ENCODE peak calls at places on chromosomes 5 and 9, in seven cellular contexts. S is AG04449, V is upper lobe of right lung, G is mammary epithelial cell, A is astrocyte of the cerebellum, W is fibroblast of lung, O is astrocyte. Q is an unnamed sample.

GRCh38 chr9:125648294-125648693 is 58.7 kb downstream of the MAPKAP1 start:
- DNase-seq in V (no peak), A (no peak), O (no peak), S (no peak), G (no peak), W (no peak), Q (no peak)

GRCh38 chr5:57172466-57172961 is 1.3 kb upstream of the GPBP1 start:
- DNase-seq in O (no peak), V (no peak), G (peak; percentile 24), A (no peak), W (peak; percentile 43), S (no peak), Q (no peak)

GRCh38 chr5:141882594-141883183 is 4.5 kb upstream of the PCDH1 start:
- DNase-seq in O (no peak), S (no peak), A (no peak), V (no peak), G (no peak), W (no peak), Q (no peak)

GRCh38 chr9:89137548-89138462 is 40.8 kb downstream of the SHC3 start:
- DNase-seq in V (no peak), S (peak; percentile 61), W (peak; percentile 96), A (peak; percentile 96), O (peak; percentile 95), G (peak; percentile 90), Q (peak; percentile 83)

GRCh38 chr5:135488727-135489465 is 36.7 kb upstream of the TIFAB start:
- DNase-seq in V (no peak), G (peak; percentile 57), A (peak; percentile 12), S (no peak), O (peak; percentile 62), W (peak; percentile 75), Q (no peak)

GRCh38 chr5:81963544-81963943 is 8.3 kb upstream of the ATG10 start:
- DNase-seq in G (no peak), A (no peak), O (no peak), V (no peak), S (no peak), W (no peak), Q (no peak)

GRCh38 chr5:169547508-169547907 is 36.1 kb upstream of the SPDL1 start:
- DNase-seq in A (no peak), V (no peak), S (no peak), W (peak; percentile 12), O (no peak), G (no peak), Q (no peak)

GRCh38 chr9:126093771-126094170 is 232.9 kb upstream of the MVB12B start:
- DNase-seq in G (no peak), V (no peak), W (no peak), A (no peak), O (no peak), S (no peak), Q (no peak)

GRCh38 chr5:150759334-150759583 is 442 bp upstream of the DCTN4 start:
- DNase-seq in W (no peak), S (no peak), V (no peak), G (no peak), A (no peak), O (no peak), Q (no peak)
- H3K4me3 ChIP-seq in W (peak overlapping the region; percentile 70), S (peak overlapping the region; percentile 84), V (peak overlapping the region; percentile 76), G (peak overlapping the region; percentile 74), A (peak overlapping the region; percentile 65), O (peak overlapping the region; percentile 86), Q (peak overlapping the region; percentile 72)

DNA sequence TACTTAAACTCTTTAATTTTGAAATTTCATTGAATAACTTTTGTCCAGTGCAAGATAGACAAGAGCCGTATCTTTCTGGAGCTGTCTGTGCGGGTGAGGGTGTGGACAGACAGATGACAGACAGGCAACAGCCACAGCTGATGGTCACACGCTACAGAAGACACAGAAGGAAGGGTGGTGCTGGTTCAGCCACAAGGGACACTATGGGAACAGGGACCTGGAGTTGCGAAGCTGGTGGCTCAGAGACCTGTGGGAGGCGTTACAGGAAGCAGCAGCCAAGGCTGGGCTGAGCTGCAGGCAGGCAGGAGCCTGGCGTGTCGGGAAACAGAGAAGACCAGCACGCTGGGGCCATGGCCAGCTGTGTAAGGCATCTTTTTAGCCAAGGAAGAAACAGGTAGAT is 104.4 kb downstream of the WNK2 start:
- DNase-seq in A (no peak), W (no peak), O (no peak), S (no peak), G (no peak), V (peak; percentile 62), Q (no peak)
- TF ChIP-seq CTCF in A (no peak), W (no peak), O (no peak), S (no peak), G (no peak), V (no peak), Q (no peak)

DNA sequence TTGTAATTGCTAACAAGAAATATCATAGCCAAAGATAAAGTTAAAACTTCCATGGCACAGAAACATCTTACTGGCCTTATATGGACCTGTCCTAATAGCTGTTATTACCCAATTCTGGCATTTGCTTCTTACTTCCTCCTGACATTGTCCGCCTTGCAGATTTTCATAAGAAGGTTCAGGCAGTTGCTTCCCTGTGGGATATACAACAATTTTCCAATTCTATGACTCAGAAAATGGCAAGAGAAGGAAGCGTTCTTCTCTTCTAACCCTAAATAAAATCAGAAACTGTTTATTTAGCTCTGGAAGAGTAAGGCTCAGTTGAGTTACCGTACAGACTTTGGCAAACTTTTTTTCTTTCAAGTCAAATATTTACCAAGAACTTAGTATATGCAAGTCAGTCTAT is 1.7 kb downstream of the PRKAA1 start:
- DNase-seq in G (peak; percentile 1), W (peak; percentile 90), V (no peak), A (no peak), S (no peak), O (peak; percentile 30), Q (no peak)
- H3K4me3 ChIP-seq in G (peak overlapping the region; percentile 1), W (peak overlapping the region; percentile 95), V (peak overlapping the region; percentile 89), A (peak overlapping the region; percentile 92), S (peak overlapping the region; percentile 95), O (peak overlapping the region; percentile 96), Q (peak overlapping the region; percentile 94)

GRCh38 chr9:128193469-128194096 is 2.2 kb upstream of the CIZ1 start:
- DNase-seq in V (no peak), O (no peak), S (no peak), W (no peak), G (no peak), A (no peak), Q (no peak)

GRCh38 chr9:128190013-128190412 is 1.4 kb downstream of the CIZ1 start:
- DNase-seq in V (no peak), A (no peak), S (no peak), W (no peak), O (no peak), G (no peak), Q (no peak)

GRCh38 chr9:128191406-128192046 is at the start of gene CIZ1:
- DNase-seq in V (peak; percentile 92), G (peak; percentile 63), O (peak; percentile 63), S (no peak), A (no peak), W (peak; percentile 79), Q (no peak)

GRCh38 chr9:128190516-128191405 is 611 bp downstream of the CIZ1 start:
- DNase-seq in G (peak; percentile 14), W (peak; percentile 9), O (no peak), V (no peak), S (no peak), A (no peak), Q (no peak)

GRCh38 chr9:128192601-128193371 is 1.4 kb upstream of the CIZ1 start:
- DNase-seq in G (peak; percentile 89), A (no peak), W (peak; percentile 90), V (peak; percentile 91), S (no peak), O (peak; percentile 72), Q (peak; percentile 67)
- TF ChIP-seq CTCF in G (peak; percentile 4), A (peak; percentile 14), W (peak; percentile 7), V (no peak), S (no peak), O (no peak), Q (peak; percentile 41)

GRCh38 chr5:34017254-34017653 is 9.4 kb upstream of the AMACR start:
- DNase-seq in V (no peak), O (no peak), S (no peak), W (no peak), A (no peak), G (no peak), Q (no peak)
- H3K4me3 ChIP-seq in V (no peak overlapping the region), O (no peak overlapping the region), S (no peak overlapping the region), W (no peak overlapping the region), A (no peak overlapping the region), G (no peak overlapping the region), Q (no peak overlapping the region)

GRCh38 chr5:32057157-32058096 is 116.7 kb downstream of the GOLPH3 start:
- DNase-seq in G (no peak), W (peak; percentile 72), S (no peak), V (no peak), O (no peak), A (no peak), Q (no peak)
- TF ChIP-seq CTCF in G (peak; percentile 30), W (peak; percentile 29), S (no peak), V (no peak), O (peak; percentile 25), A (no peak), Q (no peak)

GRCh38 chr9:77910216-77910615 is 121.4 kb downstream of the GNAQ start:
- DNase-seq in O (no peak), W (no peak), V (no peak), G (no peak), S (no peak), A (no peak), Q (no peak)

GRCh38 chr9:77908293-77908692 is 123.3 kb downstream of the GNAQ start:
- DNase-seq in V (no peak), O (no peak), A (no peak), W (no peak), S (no peak), G (no peak), Q (no peak)

GRCh38 chr9:77909306-77909705 is 122.3 kb downstream of the GNAQ start:
- DNase-seq in O (no peak), G (no peak), V (no peak), W (no peak), A (no peak), S (no peak), Q (no peak)

GRCh38 chr9:77906991-77907390 is 124.6 kb downstream of the GNAQ start:
- DNase-seq in A (no peak), W (peak; percentile 22), S (no peak), O (no peak), G (no peak), V (no peak), Q (no peak)

GRCh38 chr9:77907581-77907980 is 124.0 kb downstream of the GNAQ start:
- DNase-seq in V (no peak), G (peak; percentile 27), A (no peak), O (no peak), S (no peak), W (peak; percentile 11), Q (no peak)
- H3K4me3 ChIP-seq in V (no peak overlapping the region), G (no peak overlapping the region), A (no peak overlapping the region), O (no peak overlapping the region), S (no peak overlapping the region), W (no peak overlapping the region), Q (no peak overlapping the region)

GRCh38 chr5:129078660-129079059 is 15.9 kb upstream of the ISOC1 start:
- DNase-seq in O (no peak), A (no peak), V (no peak), G (no peak), S (no peak), W (no peak), Q (no peak)
- TF ChIP-seq CTCF in O (no peak), A (no peak), V (no peak), G (no peak), S (no peak), W (no peak), Q (no peak)

GRCh38 chr9:96566401-96567202 is 53.0 kb downstream of the CDC14B start:
- DNase-seq in V (peak; percentile 92), A (no peak), S (no peak), O (peak; percentile 15), G (peak; percentile 51), W (peak; percentile 56), Q (peak; percentile 33)
- H3K4me3 ChIP-seq in V (peak overlapping the region; percentile 82), A (peak overlapping the region; percentile 61), S (peak overlapping the region; percentile 67), O (peak overlapping the region; percentile 63), G (peak overlapping the region; percentile 84), W (peak overlapping the region; percentile 71), Q (peak overlapping the region; percentile 77)

Q was measured in epithelial cell of proximal tubule.